ENCODE peak calls at places on chromosomes 11 and 22, in seven cellular contexts. K is pancreas, B is HTR-8/SVneo, T is hypothalamus, W is IMR-90, Y is fibroblast of mammary gland, Z is NCI-H82. L is an unnamed sample.

GRCh38 chr11:134571301-134571700 is 159.3 kb upstream of the B3GAT1 start:
- DNase-seq in W (no peak), Y (no peak), K (no peak), T (no peak), B (no peak), Z (no peak), L (no peak)

GRCh38 chr11:61116426-61117214 is 14.3 kb downstream of the CD5 start:
- DNase-seq in Y (no peak), W (no peak), K (no peak), B (no peak), Z (no peak), T (no peak), L (no peak)

GRCh38 chr11:134289167-134289566 is 13.0 kb downstream of the GLB1L3 start:
- DNase-seq in T (no peak), K (no peak), Z (no peak), Y (no peak), W (no peak), B (no peak), L (no peak)

GRCh38 chr11:9053631-9054030 is 37.8 kb downstream of the SCUBE2 start:
- DNase-seq in B (peak), K (no peak), W (peak), Z (no peak), T (no peak), Y (peak), L (no peak)

GRCh38 chr22:30325724-30326703 is 727 bp downstream of the TBC1D10A start:
- DNase-seq in Y (no peak), W (no peak), T (no peak), K (no peak), Z (peak), B (no peak), L (peak)

GRCh38 chr11:35116762-35117588 is 22.0 kb upstream of the CD44 start:
- DNase-seq in B (no peak), W (peak), T (no peak), Z (peak), Y (peak), K (peak), L (peak)

GRCh38 chr22:30305519-30305905 is 16.2 kb upstream of the CASTOR1 start:
- DNase-seq in K (no peak), T (no peak), Y (peak), Z (no peak), B (no peak), W (no peak), L (peak)

GRCh38 chr11:112516261-112516660 is 255.6 kb upstream of the PLET1 start:
- DNase-seq in Y (no peak), T (no peak), W (no peak), K (no peak), Z (no peak), B (no peak), L (no peak)

GRCh38 chr11:293852-294661 is 5.1 kb downstream of the PGGHG start:
- DNase-seq in B (no peak), Z (no peak), K (peak), T (no peak), Y (no peak), W (no peak), L (no peak)

GRCh38 chr22:47623740-47624103 is 861.3 kb downstream of the TBC1D22A start:
- DNase-seq in Y (no peak), B (no peak), Z (no peak), W (no peak), T (no peak), K (no peak), L (no peak)

GRCh38 chr11:118633979-118634378 is 26.6 kb downstream of the PHLDB1 start:
- DNase-seq in B (no peak), T (no peak), Y (peak), W (peak), Z (no peak), K (no peak), L (no peak)

GRCh38 chr11:69010964-69011623 is 2.0 kb downstream of the MRGPRF start:
- DNase-seq in B (peak), Y (peak), W (peak), T (no peak), Z (no peak), K (peak), L (peak)

GRCh38 chr22:38034278-38034882 is 22.8 kb upstream of the PICK1 start:
- DNase-seq in K (peak), Y (peak), T (no peak), Z (peak), W (peak), B (peak), L (peak)

GRCh38 chr11:63985812-63986155 is 454 bp upstream of the OTUB1 start:
- DNase-seq in T (no peak), K (no peak), Z (no peak), B (no peak), W (no peak), Y (no peak), L (peak)

GRCh38 chr11:119872911-119873310 is 143.9 kb upstream of the NECTIN1 start:
- DNase-seq in W (no peak), Y (no peak), B (no peak), K (no peak), T (no peak), Z (no peak), L (no peak)

GRCh38 chr11:128937480-128937879 is 5.2 kb downstream of the TP53AIP1 start:
- DNase-seq in Y (no peak), K (no peak), T (no peak), W (no peak), B (no peak), Z (no peak), L (no peak)

GRCh38 chr11:11478687-11479086 is 125.6 kb upstream of the CSNK2A3 start:
- DNase-seq in B (no peak), Z (no peak), W (no peak), K (no peak), Y (no peak), T (no peak), L (no peak)

GRCh38 chr22:37982151-37982838 is 2.1 kb downstream of the SOX10 start:
- DNase-seq in Z (no peak), W (no peak), T (no peak), Y (no peak), B (no peak), K (no peak), L (no peak)

GRCh38 chr11:12007230-12007593 is 1.2 kb downstream of the DKK3 start:
- DNase-seq in Y (no peak), W (no peak), B (no peak), K (no peak), Z (no peak), T (no peak), L (no peak)

GRCh38 chr22:50626314-50626855 is 1.6 kb downstream of the ARSA start:
- DNase-seq in B (no peak), K (no peak), T (no peak), Z (no peak), W (no peak), Y (no peak), L (no peak)

GRCh38 chr11:9057888-9058287 is 33.5 kb downstream of the SCUBE2 start:
- DNase-seq in Y (no peak), K (no peak), B (no peak), Z (peak), T (no peak), W (no peak), L (no peak)

GRCh38 chr11:125504580-125504979 is 8.5 kb upstream of the FEZ1 start:
- DNase-seq in Y (no peak), K (no peak), W (no peak), Z (no peak), B (no peak), T (no peak), L (no peak)

GRCh38 chr22:50436134-50436830 is 38.6 kb downstream of the SBF1 start:
- DNase-seq in Z (no peak), K (no peak), B (no peak), W (no peak), T (no peak), Y (no peak), L (no peak)

GRCh38 chr11:17389205-17389956 is 922 bp upstream of the KCNJ11 start:
- DNase-seq in K (peak), B (peak), W (peak), Z (peak), T (no peak), Y (no peak), L (peak)

GRCh38 chr11:117950320-117950719 is 21.1 kb upstream of the TMPRSS13 start:
- DNase-seq in Y (no peak), W (no peak), K (no peak), T (no peak), Z (peak), B (no peak), L (no peak)

GRCh38 chr22:27610863-27611786 is 190.4 kb downstream of the MN1 start:
- DNase-seq in B (no peak), T (no peak), K (no peak), Y (no peak), Z (no peak), W (no peak), L (no peak)

GRCh38 chr11:85423794-85424193 is 203.3 kb downstream of the DLG2 start:
- DNase-seq in T (no peak), W (no peak), Y (no peak), K (no peak), Z (no peak), B (no peak), L (no peak)

GRCh38 chr11:31940396-31941037 is 129.4 kb upstream of the PAX6 start:
- DNase-seq in K (no peak), T (no peak), W (peak), Y (peak), B (no peak), Z (no peak), L (peak)

GRCh38 chr22:28955817-28956216 is 72.4 kb downstream of the ZNRF3 start:
- DNase-seq in Z (no peak), T (no peak), W (no peak), Y (peak), B (no peak), K (no peak), L (no peak)

GRCh38 chr11:102573851-102574250 is 43.3 kb upstream of the MMP7 start:
- DNase-seq in W (peak), Z (no peak), B (no peak), K (no peak), Y (peak), T (no peak), L (no peak)

GRCh38 chr11:6297831-6298230 is 22.5 kb downstream of the CAVIN3 start:
- DNase-seq in T (no peak), K (no peak), B (peak), W (no peak), Z (no peak), Y (peak), L (no peak)

GRCh38 chr22:41966607-41967240 is 2.5 kb upstream of the SEPTIN3 start:
- DNase-seq in Y (peak), B (peak), T (no peak), W (peak), Z (peak), K (no peak), L (no peak)

GRCh38 chr11:102400603-102401002 is 52.0 kb downstream of the TMEM123 start:
- DNase-seq in Y (no peak), K (no peak), B (no peak), Z (no peak), W (no peak), T (no peak), L (no peak)

GRCh38 chr11:102451041-102451692 is 1.4 kb downstream of the TMEM123 start:
- DNase-seq in K (no peak), Z (no peak), Y (no peak), T (no peak), W (no peak), B (no peak), L (no peak)

GRCh38 chr11:125295922-125296321 is 131.4 kb downstream of the PKNOX2 start:
- DNase-seq in T (no peak), Z (no peak), B (no peak), Y (no peak), K (no peak), W (no peak), L (peak)

L was measured in heart right ventricle.